ENCODE peak calls at places on chromosomes 2 and 18, in seven cellular contexts. U, A, Y, Q, Z, E and D are unnamed samples.

GRCh38 chr2:70340075-70340474 is 38.2 kb upstream of the FAM136A start:
- DNase-seq in Q (no peak), Z (no peak), A (no peak), U (no peak), Y (no peak), E (no peak), D (no peak)

GRCh38 chr2:239939736-239940483 is 85.2 kb downstream of the NDUFA10 start:
- DNase-seq in E (peak), Q (no peak), Y (no peak), U (no peak), A (no peak), Z (no peak), D (no peak)

GRCh38 chr2:10768063-10768507 is 44.5 kb downstream of the PDIA6 start:
- DNase-seq in Q (no peak), A (no peak), U (no peak), E (no peak), Y (no peak), Z (peak), D (no peak)

GRCh38 chr2:54897420-54898310 is 152.6 kb downstream of the RTN4 start:
- DNase-seq in A (no peak), U (no peak), E (no peak), Q (no peak), Y (peak), Z (no peak), D (no peak)

GRCh38 chr2:172288603-172289002 is 138.8 kb upstream of the ITGA6 start:
- DNase-seq in Y (no peak), U (no peak), Q (no peak), A (peak), Z (no peak), E (no peak), D (no peak)

GRCh38 chr18:55634545-55634944 is 46.6 kb upstream of the TCF4 start:
- DNase-seq in E (no peak), U (no peak), Q (peak), Z (no peak), A (peak), Y (no peak), D (peak)

GRCh38 chr2:73762571-73762970 is 17.3 kb downstream of the DUSP11 start:
- DNase-seq in Z (no peak), Q (no peak), E (no peak), U (no peak), A (no peak), Y (no peak), D (no peak)

GRCh38 chr2:15667579-15668556 is 76.2 kb downstream of the DDX1 start:
- DNase-seq in Q (peak), U (no peak), Z (no peak), Y (no peak), A (peak), E (no peak), D (no peak)

GRCh38 chr2:236858661-236859060 is 227.0 kb upstream of the COPS8 start:
- DNase-seq in Z (no peak), E (no peak), A (peak), Y (no peak), Q (no peak), U (no peak), D (no peak)

GRCh38 chr2:180359522-180360282 is 352.6 kb upstream of the CWC22 start:
- DNase-seq in Y (no peak), E (no peak), U (no peak), Z (no peak), Q (no peak), A (no peak), D (no peak)

GRCh38 chr18:9234528-9234927 is 97.9 kb downstream of the ANKRD12 start:
- DNase-seq in E (no peak), Z (no peak), U (no peak), Y (no peak), Q (no peak), A (no peak), D (no peak)

GRCh38 chr2:135820003-135820618 is 16.9 kb downstream of the LCT start:
- DNase-seq in Z (no peak), U (no peak), E (no peak), Q (no peak), Y (no peak), A (peak), D (no peak)

GRCh38 chr2:230868151-230868946 is 3.6 kb downstream of the ITM2C start:
- DNase-seq in Q (peak), Z (peak), U (no peak), Y (no peak), E (peak), A (no peak), D (no peak)

GRCh38 chr2:85590950-85591349 is 4.6 kb upstream of the RNF181 start:
- DNase-seq in Y (no peak), E (no peak), Q (no peak), A (no peak), U (no peak), Z (no peak), D (no peak)

GRCh38 chr18:64271975-64272659 is 123.2 kb upstream of the LINC00305 start:
- DNase-seq in E (no peak), Y (no peak), A (no peak), Z (no peak), Q (no peak), U (no peak), D (no peak)

GRCh38 chr2:189164732-189165131 is 14.8 kb downstream of the COL5A2 start:
- DNase-seq in A (peak), E (peak), Y (no peak), U (peak), Z (no peak), Q (peak), D (no peak)

GRCh38 chr18:35920623-35921022 is 51.9 kb upstream of the RMP24 start:
- DNase-seq in Y (no peak), Z (no peak), A (no peak), Q (no peak), U (no peak), E (no peak), D (no peak)

GRCh38 chr2:179262077-179262660 is 2.5 kb downstream of the SESTD1 start:
- DNase-seq in U (no peak), Y (no peak), E (no peak), Q (peak), Z (no peak), A (no peak), D (no peak)

GRCh38 chr2:200655918-200656580 is 70.2 kb downstream of the AOX1 start:
- DNase-seq in Z (no peak), U (peak), A (peak), E (no peak), Y (no peak), Q (no peak), D (peak)

GRCh38 chr2:74944987-74945782 is 13.3 kb upstream of the POLE4 start:
- DNase-seq in U (no peak), Q (peak), A (peak), Z (no peak), E (no peak), Y (no peak), D (no peak)

GRCh38 chr2:47062721-47063120 is 92.4 kb downstream of the STPG4 start:
- DNase-seq in Z (no peak), U (no peak), Y (no peak), E (peak), Q (no peak), A (no peak), D (no peak)

GRCh38 chr18:46393230-46393629 is 263.8 kb downstream of the LOXHD1 start:
- DNase-seq in Y (no peak), A (no peak), E (no peak), U (no peak), Q (no peak), Z (peak), D (no peak)

GRCh38 chr2:218396688-218397501 is 2.8 kb upstream of the CTDSP1 start:
- DNase-seq in Y (peak), Z (no peak), U (no peak), A (peak), Q (peak), E (peak), D (peak)

GRCh38 chr2:99085400-99085799 is 56.1 kb upstream of the C2orf15 start:
- DNase-seq in Q (peak), Y (no peak), Z (no peak), A (no peak), U (no peak), E (no peak), D (no peak)

GRCh38 chr18:8952796-8953760 is 149.4 kb upstream of the NDUFV2 start:
- DNase-seq in Z (no peak), A (peak), U (peak), Q (peak), Y (no peak), E (no peak), D (peak)

GRCh38 chr2:233013027-233013461 is at the start of gene NGEF:
- DNase-seq in Q (no peak), A (no peak), U (no peak), E (no peak), Z (no peak), Y (no peak), D (no peak)

GRCh38 chr18:49926076-49926745 is 112.9 kb upstream of the ACAA2 start:
- DNase-seq in Q (no peak), E (no peak), U (no peak), Y (no peak), A (no peak), Z (no peak), D (no peak)

GRCh38 chr2:61193670-61194561 is 31.9 kb downstream of the C2orf74 start:
- DNase-seq in Y (no peak), E (no peak), Z (no peak), A (no peak), U (no peak), Q (no peak), D (no peak)

GRCh38 chr2:27212626-27213471 is 781 bp upstream of the SLC5A6 start:
- DNase-seq in A (peak), Y (no peak), U (no peak), E (no peak), Z (no peak), Q (peak), D (no peak)